ENCODE peak calls at places on chromosomes 2 and 18, in six cellular contexts. E is aorta, P is upper lobe of right lung, V is Peyer's patch, N is A549, A is body of pancreas. C is an unnamed sample. For H3K4me1, the result is how much of the 10 kb centered on the place peaks cover.

GRCh38 chr2:17331636-17332035 is 186.6 kb downstream of the RAD51AP2 start:
- DNase-seq in N (no peak), P (no peak), A (no peak), E (no peak), V (no peak), C (no peak)

GRCh38 chr18:79507546-79508480 is 112.1 kb downstream of the NFATC1 start:
- DNase-seq in V (peak), A (peak), E (peak), N (no peak), P (peak), C (peak)

GRCh38 chr18:32301976-32302743 is 112.3 kb downstream of the MEP1B start:
- DNase-seq in N (peak), P (no peak), V (no peak), E (no peak), A (no peak), C (peak)

GRCh38 chr2:191228861-191229260 is 16.3 kb upstream of the MYO1B start:
- DNase-seq in A (peak), N (no peak), P (no peak), V (no peak), E (no peak), C (no peak)

GRCh38 chr2:172098650-172099471 is 3.8 kb downstream of the DLX2 start:
- DNase-seq in E (peak), A (peak), P (no peak), V (no peak), N (peak), C (peak)

GRCh38 chr18:43826215-43826614 is 548.9 kb upstream of the SYT4 start:
- DNase-seq in P (no peak), V (no peak), A (no peak), N (no peak), E (no peak), C (no peak)

GRCh38 chr2:151853070-151853758 is 25.0 kb upstream of the ARL5A start:
- DNase-seq in A (no peak), E (no peak), N (no peak), P (no peak), V (no peak), C (no peak)

GRCh38 chr2:37389984-37390765 is 45.7 kb downstream of the QPCT start:
- DNase-seq in A (no peak), P (no peak), N (peak), E (no peak), V (peak), C (no peak)

GRCh38 chr2:239383796-239384156 is 17.0 kb downstream of the HDAC4 start:
- DNase-seq in A (no peak), E (peak), N (no peak), P (peak), V (no peak), C (no peak)

GRCh38 chr2:226903179-226903578 is 67.3 kb downstream of the RHBDD1 start:
- DNase-seq in A (no peak), P (no peak), V (no peak), N (peak), E (no peak), C (peak)

GRCh38 chr18:36424741-36425142 is 127.2 kb downstream of the FHOD3 start:
- DNase-seq in E (no peak), N (peak), A (no peak), P (no peak), V (no peak), C (no peak)

GRCh38 chr2:55099493-55099877 is 49.2 kb upstream of the RTN4 start:
- DNase-seq in A (no peak), N (no peak), V (no peak), E (no peak), P (no peak), C (no peak)
- H3K4me1 ChIP-seq in A (under half), N (half or more), V (under half), E (under half), P (under half), C (half or more)

GRCh38 chr2:85255456-85255812 is 72.4 kb downstream of the TGOLN2 start:
- DNase-seq in P (no peak), E (no peak), A (no peak), N (no peak), V (no peak), C (no peak)

GRCh38 chr2:85257359-85258193 is 70.2 kb downstream of the TGOLN2 start:
- DNase-seq in V (no peak), E (no peak), P (no peak), A (no peak), N (no peak), C (no peak)

GRCh38 chr2:85253890-85254289 is 73.9 kb downstream of the TGOLN2 start:
- DNase-seq in V (no peak), N (no peak), E (no peak), P (no peak), A (no peak), C (no peak)

GRCh38 chr2:85254540-85255261 is 73.1 kb downstream of the TGOLN2 start:
- DNase-seq in E (no peak), P (no peak), V (no peak), N (no peak), A (no peak), C (no peak)

DNA sequence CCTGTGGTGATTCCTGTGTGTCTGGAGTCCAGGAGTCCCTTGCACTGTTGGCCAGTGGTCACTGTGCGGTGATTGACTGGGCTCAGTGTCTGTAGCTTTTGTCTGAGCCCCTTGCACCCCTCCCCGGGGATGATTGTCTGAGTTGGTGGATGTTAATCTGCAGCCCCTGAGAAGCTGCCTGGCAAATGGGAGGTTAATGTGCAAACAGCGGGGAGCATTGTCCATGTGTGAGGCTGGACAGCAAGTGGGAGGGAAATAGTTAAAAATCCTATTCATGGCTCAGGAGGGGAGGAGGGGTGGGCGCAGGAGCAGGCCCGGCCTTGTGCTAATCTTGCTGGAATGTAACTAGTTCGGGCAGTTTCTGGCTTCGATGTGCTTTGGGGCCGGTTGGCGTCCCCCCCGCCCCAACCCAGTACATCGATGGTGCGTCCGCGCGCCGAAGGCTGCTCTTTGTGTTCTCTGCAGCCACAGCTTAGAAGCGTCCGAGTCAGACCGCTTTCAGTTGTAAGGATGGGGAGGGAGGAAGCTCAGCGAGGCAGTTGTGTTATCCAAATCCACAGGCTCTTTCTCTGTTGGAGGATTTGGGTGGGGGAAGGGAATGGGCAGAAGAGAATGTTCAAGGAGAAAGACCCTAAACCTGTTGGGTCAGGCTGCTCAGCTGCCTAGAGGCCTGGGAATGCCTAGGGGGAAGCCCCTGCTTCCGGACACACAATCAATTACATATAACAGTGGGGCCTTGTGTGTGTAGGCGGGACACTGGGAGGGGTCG is 71.8 kb downstream of the TGOLN2 start:
- DNase-seq in A (peak), N (no peak), P (no peak), E (no peak), V (no peak), C (no peak)
- H3K4me1 ChIP-seq in A (under half), N (under half), P (under half), E (under half), V (under half), C (under half)

GRCh38 chr18:13613099-13613498 is 113.3 kb downstream of the FAM210A start:
- DNase-seq in P (no peak), N (no peak), A (no peak), V (no peak), E (no peak), C (no peak)

GRCh38 chr18:13612111-13612997 is 114.0 kb downstream of the FAM210A start:
- DNase-seq in V (peak), N (no peak), E (no peak), P (no peak), A (no peak), C (no peak)

GRCh38 chr18:13610517-13610916 is 115.8 kb downstream of the FAM210A start:
- DNase-seq in P (peak), V (no peak), N (no peak), A (no peak), E (no peak), C (no peak)

GRCh38 chr18:13611058-13611615 is 115.2 kb downstream of the FAM210A start:
- DNase-seq in E (peak), N (no peak), V (peak), P (no peak), A (no peak), C (peak)

GRCh38 chr18:13611616-13612110 is 114.7 kb downstream of the FAM210A start:
- DNase-seq in N (no peak), P (no peak), V (peak), A (no peak), E (peak), C (peak)
- H3K4me1 ChIP-seq in N (under half), P (under half), V (under half), A (under half), E (under half), C (under half)

DNA sequence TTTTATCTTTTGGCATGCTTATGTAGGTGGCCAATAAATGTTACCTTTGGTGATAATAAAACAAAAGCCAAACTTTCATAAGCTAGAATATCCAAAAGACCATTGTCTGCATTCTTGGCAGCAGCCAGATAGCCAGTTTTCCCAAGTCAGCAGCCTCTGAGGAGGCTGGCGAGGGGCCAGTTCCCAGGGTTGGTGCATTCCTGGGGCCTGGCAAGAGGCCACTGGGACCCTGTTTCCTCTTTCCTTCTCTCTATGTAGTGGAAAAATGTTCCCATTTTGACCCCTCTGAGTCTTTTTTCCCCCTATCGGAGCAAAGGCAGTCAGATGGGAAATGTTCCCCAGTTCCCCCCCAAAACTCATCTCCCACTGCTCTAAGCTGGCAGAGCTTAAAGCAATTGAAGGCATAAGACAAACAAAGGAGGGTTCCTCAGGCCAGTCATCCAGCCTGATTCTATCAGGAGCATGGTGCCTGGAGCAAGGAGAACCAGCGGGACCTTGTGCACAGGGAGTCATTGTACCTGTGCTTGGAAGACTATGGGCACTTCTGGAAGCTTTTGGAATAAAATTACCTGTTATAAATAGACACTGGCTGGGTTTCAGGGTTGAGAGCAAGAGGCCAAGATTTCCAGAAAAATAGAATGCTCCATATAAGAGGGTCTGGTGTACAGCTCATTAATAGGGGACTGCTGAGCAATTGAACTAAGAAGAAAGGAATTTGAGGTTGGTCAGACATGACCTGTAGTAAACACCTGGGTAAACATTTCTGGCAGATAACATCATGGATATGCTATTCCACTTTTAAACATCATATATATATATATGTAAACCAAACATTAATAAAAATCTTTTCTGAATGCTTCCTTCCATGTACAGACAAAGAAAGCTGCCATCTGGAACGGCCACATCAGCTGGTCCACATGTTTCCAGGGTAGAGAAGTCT is 63.4 kb downstream of the NCKAP5 start:
- DNase-seq in N (peak), V (no peak), A (peak), E (peak), P (no peak), C (peak)
- H3K4me1 ChIP-seq in N (under half), V (under half), A (under half), E (under half), P (under half), C (under half)

C was measured in adrenal gland.